ENCODE peak calls at places on chromosomes 4 and X, in seven cellular contexts. O is anterior cingulate cortex; Q is CD4-positive, CD25-positive, alpha-beta regulatory T cell; Y is HT-29; V is endothelial cell; W is type B pancreatic cell; B is GM04504. Z is an unnamed sample.

GRCh38 chr4:81650871-81651270 is 179.2 kb upstream of the RASGEF1B start:
- DNase-seq in W (no peak), B (no peak), O (no peak), Q (no peak), Y (no peak), V (no peak), Z (no peak)

GRCh38 chr4:136036744-136037143 is 1495.5 kb downstream of the PCDH18 start:
- DNase-seq in B (no peak), O (no peak), W (no peak), V (no peak), Q (no peak), Y (no peak), Z (no peak)

GRCh38 chr4:111282035-111282434 is 659.2 kb upstream of the PITX2 start:
- DNase-seq in Q (no peak), B (no peak), O (no peak), Y (no peak), W (no peak), V (no peak), Z (no peak)

GRCh38 chrX:109537324-109537665 is 651 bp downstream of the NXT2 start:
- DNase-seq in Q (no peak), W (no peak), O (no peak), B (no peak), V (peak; percentile 2), Y (peak; percentile 82), Z (peak; percentile 10)

GRCh38 chr4:73741140-73741749 is 876 bp downstream of the CXCL8 start:
- DNase-seq in W (no peak), B (no peak), V (no peak), Y (peak; percentile 24), O (no peak), Q (no peak), Z (no peak)

GRCh38 chrX:133781174-133781573 is 204.2 kb downstream of the GPC3 start:
- DNase-seq in B (no peak), Y (no peak), Q (no peak), O (no peak), W (no peak), V (no peak), Z (no peak)

GRCh38 chr4:17494258-17494657 is 17.6 kb downstream of the QDPR start:
- DNase-seq in Y (peak; percentile 22), O (peak; percentile 5), W (no peak), V (no peak), Q (no peak), B (peak; percentile 48), Z (peak; percentile 75)

GRCh38 chr4:150229538-150229937 is 151.3 kb downstream of the DCLK2 start:
- DNase-seq in O (no peak), Q (no peak), B (no peak), V (no peak), W (no peak), Y (no peak), Z (no peak)

GRCh38 chrX:65480960-65481359 is 53.6 kb downstream of the LAS1L start:
- DNase-seq in B (no peak), O (no peak), Y (no peak), W (no peak), V (no peak), Q (no peak), Z (no peak)

GRCh38 chrX:23578079-23578478 is 89.2 kb upstream of the PRDX4 start:
- DNase-seq in W (no peak), B (no peak), O (no peak), V (no peak), Q (no peak), Y (no peak), Z (no peak)

GRCh38 chr4:113060853-113061252 is 11.4 kb downstream of the ANK2 start:
- DNase-seq in O (no peak), V (no peak), Q (no peak), B (no peak), Y (no peak), W (no peak), Z (no peak)

GRCh38 chrX:47514553-47515235 is 31.7 kb upstream of the ZNF41 start:
- DNase-seq in O (no peak), V (no peak), Y (no peak), B (peak; percentile 28), W (no peak), Q (no peak), Z (no peak)

GRCh38 chr4:38060829-38061431 is 100.7 kb downstream of the PTTG2 start:
- DNase-seq in V (no peak), Q (no peak), B (no peak), O (no peak), W (no peak), Y (no peak), Z (no peak)

GRCh38 chrX:80751456-80751855 is 58.2 kb downstream of the BRWD3 start:
- DNase-seq in Q (no peak), O (no peak), V (no peak), W (no peak), B (peak; percentile 2), Y (no peak), Z (no peak)

GRCh38 chr4:124167602-124168001 is 544.9 kb downstream of the ANKRD50 start:
- DNase-seq in Y (no peak), O (no peak), V (no peak), W (no peak), Q (no peak), B (no peak), Z (no peak)

GRCh38 chr4:152628128-152628527 is 51.7 kb downstream of the TMEM154 start:
- DNase-seq in O (peak; percentile 20), Q (no peak), B (peak; percentile 46), W (no peak), V (no peak), Y (no peak), Z (no peak)

GRCh38 chr4:61590881-61591280 is 390.8 kb downstream of the ADGRL3 start:
- DNase-seq in Y (no peak), V (peak; percentile 15), B (no peak), W (no peak), Q (no peak), O (no peak), Z (no peak)

GRCh38 chr4:38275331-38275821 is 315.2 kb downstream of the PTTG2 start:
- DNase-seq in V (no peak), B (no peak), W (no peak), O (no peak), Q (no peak), Y (peak; percentile 76), Z (no peak)

GRCh38 chrX:2863646-2864045 is 34.9 kb downstream of the GYG2 start:
- DNase-seq in B (no peak), Y (no peak), O (no peak), V (no peak), Q (no peak), W (peak; percentile 32), Z (no peak)

GRCh38 chr4:139866270-139866962 is 200.8 kb downstream of the MGST2 start:
- DNase-seq in O (no peak), V (no peak), W (no peak), Q (no peak), Y (no peak), B (no peak), Z (no peak)

GRCh38 chrX:10006770-10007169 is 39.6 kb downstream of the CLDN34 start:
- DNase-seq in Y (no peak), V (no peak), O (no peak), B (no peak), Q (no peak), W (no peak), Z (no peak)

GRCh38 chrX:148601034-148601433 is 100.6 kb downstream of the AFF2 start:
- DNase-seq in Y (no peak), Q (no peak), B (peak; percentile 6), V (no peak), O (no peak), W (no peak), Z (no peak)

GRCh38 chrX:107672955-107673378 is 44.7 kb downstream of the PRPS1 start:
- DNase-seq in Q (peak; percentile 68), O (peak; percentile 1), W (no peak), V (peak; percentile 22), Y (peak; percentile 84), B (peak; percentile 35), Z (peak; percentile 70)

GRCh38 chrX:155216940-155217450 is 735 bp downstream of the VBP1 start:
- DNase-seq in Q (no peak), O (peak; percentile 0), Y (peak; percentile 76), V (no peak), W (no peak), B (no peak), Z (no peak)

GRCh38 chr4:56348582-56348981 is 38.7 kb downstream of the AASDH start:
- DNase-seq in O (no peak), V (no peak), Y (no peak), W (no peak), B (no peak), Q (no peak), Z (no peak)

GRCh38 chr4:24813732-24814131 is 18.4 kb downstream of the SOD3 start:
- DNase-seq in W (no peak), Q (no peak), B (no peak), O (no peak), Y (no peak), V (no peak), Z (no peak)

GRCh38 chr4:169398294-169398693 is 127.5 kb upstream of the SH3RF1 start:
- DNase-seq in B (peak; percentile 77), Q (no peak), W (no peak), Y (no peak), O (no peak), V (no peak), Z (no peak)

GRCh38 chr4:86894465-86894864 is 2.2 kb upstream of the C4orf36 start:
- DNase-seq in Y (peak; percentile 35), B (no peak), O (no peak), V (no peak), W (no peak), Q (no peak), Z (peak; percentile 19)

GRCh38 chrX:66012094-66012534 is 27.8 kb downstream of the VSIG4 start:
- DNase-seq in V (no peak), Q (no peak), W (no peak), O (no peak), B (no peak), Y (no peak), Z (peak; percentile 60)